ENCODE peak calls at places on chromosomes 12 and 14, in six cellular contexts. One of them, this sample, is unnamed.

GRCh38 chr12:120814903-120815429 is 89.2 kb downstream of the SPPL3 start:
- DNase-seq in cardiac fibroblast: no peak
- DNase-seq in skeletal muscle cell: no peak
- DNase-seq in body of pancreas: no peak
- DNase-seq in psoas muscle: no peak
- DNase-seq in astrocyte of the cerebellum: no peak
- DNase-seq in this sample: no peak

GRCh38 chr14:45902241-45902640 is 649.2 kb upstream of the MIS18BP1 start:
- DNase-seq in cardiac fibroblast: no peak
- DNase-seq in skeletal muscle cell: no peak
- DNase-seq in body of pancreas: no peak
- DNase-seq in psoas muscle: no peak
- DNase-seq in astrocyte of the cerebellum: no peak
- DNase-seq in this sample: no peak

GRCh38 chr12:113874999-113875561 is 91.0 kb downstream of the RBM19 start:
- DNase-seq in cardiac fibroblast: peak
- DNase-seq in skeletal muscle cell: peak
- DNase-seq in body of pancreas: no peak
- DNase-seq in psoas muscle: no peak
- DNase-seq in astrocyte of the cerebellum: peak
- DNase-seq in this sample: peak

GRCh38 chr14:24924544-24924943 is 125.4 kb downstream of the STXBP6 start:
- DNase-seq in cardiac fibroblast: no peak
- DNase-seq in skeletal muscle cell: no peak
- DNase-seq in body of pancreas: no peak
- DNase-seq in psoas muscle: no peak
- DNase-seq in astrocyte of the cerebellum: no peak
- DNase-seq in this sample: no peak

GRCh38 chr14:21553266-21553665 is 26.6 kb downstream of the OR10G3 start:
- DNase-seq in cardiac fibroblast: no peak
- DNase-seq in skeletal muscle cell: no peak
- DNase-seq in body of pancreas: no peak
- DNase-seq in psoas muscle: no peak
- DNase-seq in astrocyte of the cerebellum: no peak
- DNase-seq in this sample: no peak

GRCh38 chr12:26017484-26018211 is 59.2 kb downstream of the RASSF8 start:
- DNase-seq in cardiac fibroblast: peak
- DNase-seq in skeletal muscle cell: no peak
- DNase-seq in body of pancreas: peak
- DNase-seq in psoas muscle: no peak
- DNase-seq in astrocyte of the cerebellum: no peak
- DNase-seq in this sample: no peak

GRCh38 chr14:104355949-104356737 is 217.8 kb downstream of the KIF26A start:
- DNase-seq in cardiac fibroblast: no peak
- DNase-seq in skeletal muscle cell: no peak
- DNase-seq in body of pancreas: no peak
- DNase-seq in psoas muscle: no peak
- DNase-seq in astrocyte of the cerebellum: no peak
- DNase-seq in this sample: no peak

GRCh38 chr14:30389134-30389900 is 169.6 kb upstream of the G2E3 start:
- DNase-seq in cardiac fibroblast: no peak
- DNase-seq in skeletal muscle cell: no peak
- DNase-seq in body of pancreas: peak
- DNase-seq in psoas muscle: peak
- DNase-seq in astrocyte of the cerebellum: peak
- DNase-seq in this sample: no peak

GRCh38 chr14:77099425-77100167 is 1.5 kb downstream of the CIPC start:
- DNase-seq in cardiac fibroblast: peak
- DNase-seq in skeletal muscle cell: peak
- DNase-seq in body of pancreas: no peak
- DNase-seq in psoas muscle: no peak
- DNase-seq in astrocyte of the cerebellum: peak
- DNase-seq in this sample: peak

GRCh38 chr12:26939192-26939832 is 1.0 kb downstream of the FGFR1OP2 start:
- DNase-seq in cardiac fibroblast: peak
- DNase-seq in skeletal muscle cell: no peak
- DNase-seq in body of pancreas: no peak
- DNase-seq in psoas muscle: no peak
- DNase-seq in astrocyte of the cerebellum: no peak
- DNase-seq in this sample: peak

GRCh38 chr12:6292606-6293005 is 17.9 kb upstream of the PLEKHG6 start:
- DNase-seq in cardiac fibroblast: peak
- DNase-seq in skeletal muscle cell: peak
- DNase-seq in body of pancreas: no peak
- DNase-seq in psoas muscle: no peak
- DNase-seq in astrocyte of the cerebellum: no peak
- DNase-seq in this sample: no peak

GRCh38 chr12:58310368-58310767 is 369.0 kb downstream of the ATP23 start:
- DNase-seq in cardiac fibroblast: peak
- DNase-seq in skeletal muscle cell: peak
- DNase-seq in body of pancreas: no peak
- DNase-seq in psoas muscle: no peak
- DNase-seq in astrocyte of the cerebellum: peak
- DNase-seq in this sample: no peak

GRCh38 chr12:52221912-52222457 is 11.1 kb upstream of the KRT7 start:
- DNase-seq in cardiac fibroblast: peak
- DNase-seq in skeletal muscle cell: no peak
- DNase-seq in body of pancreas: peak
- DNase-seq in psoas muscle: peak
- DNase-seq in astrocyte of the cerebellum: no peak
- DNase-seq in this sample: peak

GRCh38 chr12:80763874-80764273 is 47.2 kb downstream of the MYF5 start:
- DNase-seq in cardiac fibroblast: peak
- DNase-seq in skeletal muscle cell: no peak
- DNase-seq in body of pancreas: peak
- DNase-seq in psoas muscle: no peak
- DNase-seq in astrocyte of the cerebellum: peak
- DNase-seq in this sample: peak

GRCh38 chr12:132410849-132411248 is 79.1 kb upstream of the FBRSL1 start:
- DNase-seq in cardiac fibroblast: no peak
- DNase-seq in skeletal muscle cell: no peak
- DNase-seq in body of pancreas: no peak
- DNase-seq in psoas muscle: no peak
- DNase-seq in astrocyte of the cerebellum: no peak
- DNase-seq in this sample: no peak

GRCh38 chr12:128606970-128607369 is 216.8 kb downstream of the SLC15A4 start:
- DNase-seq in cardiac fibroblast: no peak
- DNase-seq in skeletal muscle cell: no peak
- DNase-seq in body of pancreas: no peak
- DNase-seq in psoas muscle: no peak
- DNase-seq in astrocyte of the cerebellum: no peak
- DNase-seq in this sample: no peak

GRCh38 chr14:97027256-97027999 is 230.2 kb downstream of the VRK1 start:
- DNase-seq in cardiac fibroblast: no peak
- DNase-seq in skeletal muscle cell: no peak
- DNase-seq in body of pancreas: no peak
- DNase-seq in psoas muscle: no peak
- DNase-seq in astrocyte of the cerebellum: no peak
- DNase-seq in this sample: no peak

GRCh38 chr12:42584539-42585174 is 4.9 kb downstream of the PRICKLE1 start:
- DNase-seq in cardiac fibroblast: no peak
- DNase-seq in skeletal muscle cell: no peak
- DNase-seq in body of pancreas: no peak
- DNase-seq in psoas muscle: no peak
- DNase-seq in astrocyte of the cerebellum: peak
- DNase-seq in this sample: no peak

GRCh38 chr14:75165586-75166391 is 10.6 kb downstream of the TMED10 start:
- DNase-seq in cardiac fibroblast: peak
- DNase-seq in skeletal muscle cell: no peak
- DNase-seq in body of pancreas: no peak
- DNase-seq in psoas muscle: no peak
- DNase-seq in astrocyte of the cerebellum: peak
- DNase-seq in this sample: no peak

GRCh38 chr14:93045211-93045674 is 70.5 kb downstream of the ITPK1 start:
- DNase-seq in cardiac fibroblast: no peak
- DNase-seq in skeletal muscle cell: no peak
- DNase-seq in body of pancreas: no peak
- DNase-seq in psoas muscle: no peak
- DNase-seq in astrocyte of the cerebellum: no peak
- DNase-seq in this sample: no peak

GRCh38 chr12:53336137-53336785 is at the start of gene SP7:
- DNase-seq in cardiac fibroblast: no peak
- DNase-seq in skeletal muscle cell: no peak
- DNase-seq in body of pancreas: no peak
- DNase-seq in psoas muscle: no peak
- DNase-seq in astrocyte of the cerebellum: no peak
- DNase-seq in this sample: no peak

GRCh38 chr12:116044181-116044580 is 233.3 kb downstream of the MED13L start:
- DNase-seq in cardiac fibroblast: no peak
- DNase-seq in skeletal muscle cell: no peak
- DNase-seq in body of pancreas: no peak
- DNase-seq in psoas muscle: no peak
- DNase-seq in astrocyte of the cerebellum: peak
- DNase-seq in this sample: no peak
- H3K4me3 ChIP-seq in cardiac fibroblast: no peak
- H3K4me3 ChIP-seq in skeletal muscle cell: no peak
- H3K4me3 ChIP-seq in body of pancreas: no peak
- H3K4me3 ChIP-seq in psoas muscle: no peak
- H3K4me3 ChIP-seq in astrocyte of the cerebellum: no peak
- H3K4me3 ChIP-seq in this sample: no peak

DNA sequence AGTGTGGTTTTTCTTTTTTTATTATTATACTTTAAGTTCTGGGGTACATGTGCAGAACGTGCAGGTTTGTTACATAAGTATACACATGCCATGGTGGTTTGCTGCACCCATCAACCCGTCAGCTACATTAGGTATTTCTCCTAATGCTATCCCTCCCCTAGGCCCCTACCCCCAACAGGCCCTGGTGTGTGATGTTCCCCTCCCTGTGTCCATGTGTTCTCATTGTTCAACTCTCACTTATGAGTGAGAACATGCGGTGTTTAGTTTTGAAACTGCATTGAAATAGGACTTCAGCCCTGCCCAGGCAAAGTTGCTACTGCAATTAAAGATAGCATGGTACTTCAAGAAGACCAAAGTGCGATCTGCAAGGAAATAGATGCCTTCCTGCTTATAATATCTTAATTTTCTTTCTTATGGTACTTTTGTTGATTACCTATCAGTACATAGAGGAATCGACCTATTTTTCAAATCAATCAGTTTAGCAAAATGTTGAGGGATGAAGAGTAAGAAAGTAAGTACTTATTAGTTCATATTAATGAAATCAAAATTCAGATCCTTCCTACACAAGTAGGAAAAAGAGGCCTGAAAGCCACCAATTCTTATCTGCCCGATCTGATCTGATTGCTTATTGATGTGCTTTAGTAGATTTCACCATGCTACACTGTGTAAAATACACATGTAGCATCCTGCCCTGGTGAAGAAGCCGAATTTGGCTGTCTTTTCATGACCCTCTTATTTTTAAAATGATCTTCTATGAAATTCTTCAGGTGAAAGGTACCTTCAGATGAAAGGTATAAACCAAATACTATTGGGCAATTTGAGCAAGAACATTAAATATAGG is 1.6 kb downstream of the LTA4H start:
- DNase-seq in cardiac fibroblast: no peak
- DNase-seq in skeletal muscle cell: no peak
- DNase-seq in body of pancreas: no peak
- DNase-seq in psoas muscle: no peak
- DNase-seq in astrocyte of the cerebellum: no peak
- DNase-seq in this sample: peak
- H3K4me3 ChIP-seq in cardiac fibroblast: no peak
- H3K4me3 ChIP-seq in skeletal muscle cell: peak
- H3K4me3 ChIP-seq in body of pancreas: no peak
- H3K4me3 ChIP-seq in psoas muscle: peak
- H3K4me3 ChIP-seq in astrocyte of the cerebellum: peak
- H3K4me3 ChIP-seq in this sample: peak

DNA sequence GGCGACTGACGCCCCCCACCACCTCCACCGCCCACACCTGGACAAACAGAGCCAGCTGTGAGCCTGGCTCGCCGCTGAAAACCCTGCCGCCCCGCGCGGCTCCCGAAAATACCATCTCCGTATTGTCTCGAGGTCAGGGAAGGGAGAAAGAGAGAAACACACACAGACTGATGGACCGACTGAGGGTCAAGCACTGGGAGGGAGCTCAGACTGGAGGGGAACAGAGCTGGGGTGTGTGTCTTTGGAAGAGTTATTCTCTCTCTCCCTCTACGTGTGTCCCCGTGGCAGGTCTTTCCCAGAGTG is 4.1 kb upstream of the SIX1 start:
- DNase-seq in cardiac fibroblast: no peak
- DNase-seq in skeletal muscle cell: no peak
- DNase-seq in body of pancreas: no peak
- DNase-seq in psoas muscle: no peak
- DNase-seq in astrocyte of the cerebellum: no peak
- DNase-seq in this sample: no peak
- H3K4me3 ChIP-seq in cardiac fibroblast: no peak
- H3K4me3 ChIP-seq in skeletal muscle cell: peak
- H3K4me3 ChIP-seq in body of pancreas: no peak
- H3K4me3 ChIP-seq in psoas muscle: peak
- H3K4me3 ChIP-seq in astrocyte of the cerebellum: no peak
- H3K4me3 ChIP-seq in this sample: no peak

DNA sequence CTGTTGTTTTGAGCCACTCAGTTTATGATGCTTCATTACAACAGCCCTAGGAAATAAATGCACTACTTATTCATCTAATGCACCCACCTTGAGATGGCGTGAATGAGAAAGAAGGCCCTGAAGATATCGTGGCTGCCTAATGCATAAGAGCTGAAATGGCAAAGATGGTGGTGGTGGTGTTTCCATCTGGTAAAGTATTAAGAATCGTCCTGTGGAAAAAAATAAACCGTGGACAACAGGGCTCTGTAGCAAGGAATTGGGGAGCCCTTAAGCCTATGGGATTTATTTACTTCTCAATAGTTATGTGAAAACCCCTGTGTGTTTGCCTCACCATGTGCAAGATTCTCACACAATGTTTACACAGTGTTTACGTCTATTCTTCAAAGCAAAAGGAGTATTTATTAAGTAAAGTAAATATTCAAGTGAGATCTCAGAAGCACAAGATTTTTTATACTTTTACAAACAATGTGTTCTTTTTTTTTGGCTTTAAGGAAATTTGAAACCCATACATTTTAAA is 1555.2 kb upstream of the FLRT2 start:
- DNase-seq in cardiac fibroblast: no peak
- DNase-seq in skeletal muscle cell: no peak
- DNase-seq in body of pancreas: peak
- DNase-seq in psoas muscle: no peak
- DNase-seq in astrocyte of the cerebellum: no peak
- DNase-seq in this sample: no peak
- H3K4me3 ChIP-seq in cardiac fibroblast: no peak
- H3K4me3 ChIP-seq in skeletal muscle cell: no peak
- H3K4me3 ChIP-seq in body of pancreas: no peak
- H3K4me3 ChIP-seq in psoas muscle: no peak
- H3K4me3 ChIP-seq in astrocyte of the cerebellum: no peak
- H3K4me3 ChIP-seq in this sample: no peak

GRCh38 chr12:54983536-54984102 is 943 bp downstream of the TESPA1 start:
- DNase-seq in cardiac fibroblast: no peak
- DNase-seq in skeletal muscle cell: no peak
- DNase-seq in body of pancreas: no peak
- DNase-seq in psoas muscle: no peak
- DNase-seq in astrocyte of the cerebellum: no peak
- DNase-seq in this sample: no peak
- H3K4me3 ChIP-seq in cardiac fibroblast: no peak
- H3K4me3 ChIP-seq in skeletal muscle cell: no peak
- H3K4me3 ChIP-seq in body of pancreas: no peak
- H3K4me3 ChIP-seq in psoas muscle: no peak
- H3K4me3 ChIP-seq in astrocyte of the cerebellum: no peak
- H3K4me3 ChIP-seq in this sample: no peak

This sample was measured in SJSA1.